ENCODE peak calls at places on chromosomes 5 and 9, in four cellular contexts. K is HepG2, R is K562, O is WTC11. E is an unnamed sample.

GRCh38 chr9:16425572-16425971 is 444.9 kb downstream of the BNC2 start:
- DNase-seq in K (no peak), R (no peak), O (no peak), E (no peak)

GRCh38 chr5:59332236-59332973 is 561.1 kb downstream of the PDE4D start:
- DNase-seq in K (no peak), R (no peak), O (no peak), E (no peak)

GRCh38 chr5:137372386-137373160 is 126.6 kb downstream of the SPOCK1 start:
- DNase-seq in K (no peak), R (no peak), O (no peak), E (no peak)

GRCh38 chr5:15850536-15850935 is 329.1 kb downstream of the MARCHF11 start:
- DNase-seq in K (no peak), R (no peak), O (no peak), E (no peak)

GRCh38 chr9:15158019-15158418 is 149.0 kb downstream of the TTC39B start:
- DNase-seq in K (no peak), R (no peak), O (no peak), E (no peak)

GRCh38 chr9:101708855-101709254 is 29.6 kb downstream of the GRIN3A start:
- DNase-seq in K (no peak), R (no peak), O (no peak), E (no peak)

GRCh38 chr5:90982576-90982975 is 400.5 kb downstream of the ARRDC3 start:
- DNase-seq in K (no peak), R (peak), O (no peak), E (no peak)

GRCh38 chr5:148974638-148975330 is 88.1 kb downstream of the SH3TC2 start:
- DNase-seq in K (no peak), R (no peak), O (no peak), E (no peak)

GRCh38 chr9:77449177-77450092 is 198.7 kb downstream of the GNA14 start:
- DNase-seq in K (no peak), R (no peak), O (no peak), E (no peak)

GRCh38 chr5:113140837-113141661 is 164.5 kb downstream of the DCP2 start:
- DNase-seq in K (no peak), R (no peak), O (no peak), E (no peak)

GRCh38 chr5:124663101-124663506 is 83.3 kb downstream of the ZNF608 start:
- DNase-seq in K (peak), R (peak), O (no peak), E (no peak)

GRCh38 chr9:132090771-132091170 is 11.1 kb upstream of the MED27 start:
- DNase-seq in K (no peak), R (no peak), O (no peak), E (no peak)

GRCh38 chr5:23412011-23412410 is 95.4 kb upstream of the PRDM9 start:
- DNase-seq in K (no peak), R (no peak), O (no peak), E (no peak)

GRCh38 chr5:100623719-100624118 is 88.5 kb downstream of the FAM174A start:
- DNase-seq in K (no peak), R (no peak), O (no peak), E (no peak)

GRCh38 chr5:96870094-96871021 is 5.9 kb upstream of the ERAP2 start:
- DNase-seq in K (no peak), R (no peak), O (no peak), E (no peak)

GRCh38 chr9:70410368-70410767 is 4.1 kb downstream of the KLF9 start:
- DNase-seq in K (no peak), R (no peak), O (no peak), E (no peak)

GRCh38 chr5:168219515-168220410 is 71.7 kb upstream of the WWC1 start:
- DNase-seq in K (peak), R (peak), O (peak), E (peak)

GRCh38 chr5:59698207-59698606 is 195.3 kb downstream of the PDE4D start:
- DNase-seq in K (no peak), R (no peak), O (no peak), E (no peak)

GRCh38 chr9:117103711-117104110 is 311.1 kb downstream of the ASTN2 start:
- DNase-seq in K (no peak), R (no peak), O (no peak), E (no peak)

GRCh38 chr9:36142510-36143161 is 6.1 kb downstream of the GLIPR2 start:
- DNase-seq in K (no peak), R (peak), O (no peak), E (no peak)

GRCh38 chr5:38297830-38298608 is 39.7 kb downstream of the EGFLAM start:
- DNase-seq in K (no peak), R (peak), O (no peak), E (no peak)

GRCh38 chr5:53109041-53109435 is 519 bp downstream of the MOCS2 start:
- DNase-seq in K (peak), R (no peak), O (no peak), E (no peak)

GRCh38 chr5:33401482-33402390 is 39.0 kb upstream of the TARS1 start:
- DNase-seq in K (no peak), R (no peak), O (no peak), E (no peak)

GRCh38 chr5:121380066-121380465 is 471.6 kb upstream of the FTMT start:
- DNase-seq in K (no peak), R (no peak), O (no peak), E (no peak)

GRCh38 chr9:83266618-83267543 is 203.9 kb upstream of the RASEF start:
- DNase-seq in K (peak), R (no peak), O (no peak), E (no peak)

GRCh38 chr9:113652355-113653152 is 189.0 kb downstream of the RGS3 start:
- DNase-seq in K (peak), R (no peak), O (no peak), E (no peak)

GRCh38 chr5:63923914-63924313 is 38.3 kb downstream of the HTR1A start:
- DNase-seq in K (no peak), R (no peak), O (no peak), E (no peak)

GRCh38 chr5:32254987-32255900 is 57.5 kb downstream of the MTMR12 start:
- DNase-seq in K (no peak), R (no peak), O (no peak), E (no peak)

GRCh38 chr9:126088336-126088735 is 238.3 kb upstream of the MVB12B start:
- DNase-seq in K (no peak), R (no peak), O (no peak), E (no peak)

GRCh38 chr9:24698864-24699518 is 153.3 kb upstream of the IZUMO3 start:
- DNase-seq in K (no peak), R (no peak), O (no peak), E (no peak)

GRCh38 chr5:173490681-173491080 is 125.8 kb downstream of the BOD1 start:
- DNase-seq in K (no peak), R (no peak), O (no peak), E (no peak)

GRCh38 chr5:173495225-173495904 is 121.1 kb downstream of the BOD1 start:
- DNase-seq in K (no peak), R (no peak), O (no peak), E (no peak)

GRCh38 chr5:173493846-173494245 is 122.6 kb downstream of the BOD1 start:
- DNase-seq in K (no peak), R (no peak), O (no peak), E (no peak)

GRCh38 chr5:173494446-173494845 is 122.0 kb downstream of the BOD1 start:
- DNase-seq in K (no peak), R (peak), O (no peak), E (no peak)

GRCh38 chr5:173493040-173493439 is 123.4 kb downstream of the BOD1 start:
- DNase-seq in K (no peak), R (no peak), O (no peak), E (no peak)
- TF ChIP-seq ELF4 in K (no peak), R (no peak), O (no peak), E (no peak)

GRCh38 chr9:87950765-87951488 is 23.4 kb downstream of the CDK20 start:
- DNase-seq in K (peak), R (peak), O (no peak), E (peak)
- TF ChIP-seq ELF4 in K (no peak), R (no peak), O (no peak), E (no peak)

GRCh38 chr9:112037281-112038016 is 137.6 kb downstream of the SUSD1 start:
- DNase-seq in K (no peak), R (no peak), O (no peak), E (no peak)
- TF ChIP-seq ELF4 in K (no peak), R (no peak), O (no peak), E (no peak)

DNA sequence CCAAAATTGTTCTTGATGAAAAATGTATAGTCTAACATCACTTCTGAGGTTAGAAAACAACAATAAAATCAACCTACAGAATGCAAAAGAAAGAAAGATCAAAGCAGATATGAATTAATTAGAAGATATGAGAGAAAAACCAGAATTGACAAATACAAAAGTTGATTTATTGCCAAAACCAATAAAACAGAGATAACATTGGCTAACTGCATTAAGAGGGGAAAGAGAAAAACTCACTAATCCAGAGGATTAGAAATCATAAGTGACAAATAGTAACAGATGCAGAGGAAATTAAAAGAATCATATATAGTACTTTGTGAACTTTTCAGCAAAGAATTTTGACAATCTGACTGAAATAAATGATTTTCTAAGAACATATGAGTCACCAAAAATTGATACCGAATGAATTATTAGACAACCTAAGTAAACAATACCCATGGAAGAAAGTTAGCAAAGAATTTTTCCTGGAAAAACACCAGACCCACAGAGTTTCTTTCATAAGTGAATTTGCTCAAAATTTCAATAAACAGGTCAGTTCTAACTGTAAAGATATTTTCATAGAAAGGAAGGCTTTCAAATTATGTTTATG is 167.7 kb downstream of the AOPEP start:
- DNase-seq in K (no peak), R (no peak), O (no peak), E (no peak)
- TF ChIP-seq ELF4 in K (no peak), R (no peak), O (no peak), E (no peak)

GRCh38 chr9:128097156-128098016 is 29.4 kb downstream of the SLC25A25 start:
- DNase-seq in K (no peak), R (no peak), O (no peak), E (no peak)
- TF ChIP-seq ELF4 in K (no peak), R (no peak), O (no peak), E (no peak)